ENCODE peak calls at places on chromosomes 4 and X, in six cellular contexts. One of them, this sample, is unnamed. For H3K4me1, the result is how much of the 10 kb centered on the place peaks cover.

GRCh38 chr4:153555730-153556440 is 89.7 kb downstream of the TMEM131L start:
- DNase-seq in naive thymus-derived CD4-positive, alpha-beta T cell: no peak
- DNase-seq in right lobe of liver: peak
- DNase-seq in iPS DF 6.9: no peak
- DNase-seq in transverse colon: peak
- DNase-seq in uterus: peak
- DNase-seq in this sample: no peak

GRCh38 chrX:71859637-71860036 is 51.0 kb upstream of the NHSL2 start:
- DNase-seq in naive thymus-derived CD4-positive, alpha-beta T cell: peak
- DNase-seq in right lobe of liver: no peak
- DNase-seq in iPS DF 6.9: no peak
- DNase-seq in transverse colon: no peak
- DNase-seq in uterus: no peak
- DNase-seq in this sample: peak

GRCh38 chr4:27094785-27095184 is 234.1 kb downstream of the STIM2 start:
- DNase-seq in naive thymus-derived CD4-positive, alpha-beta T cell: no peak
- DNase-seq in right lobe of liver: no peak
- DNase-seq in iPS DF 6.9: no peak
- DNase-seq in transverse colon: no peak
- DNase-seq in uterus: no peak
- DNase-seq in this sample: no peak

GRCh38 chrX:43505759-43506158 is 150.3 kb upstream of the MAOA start:
- DNase-seq in naive thymus-derived CD4-positive, alpha-beta T cell: no peak
- DNase-seq in right lobe of liver: no peak
- DNase-seq in iPS DF 6.9: no peak
- DNase-seq in transverse colon: no peak
- DNase-seq in uterus: no peak
- DNase-seq in this sample: no peak

GRCh38 chrX:113124693-113125092 is 284.1 kb upstream of the AMOT start:
- DNase-seq in naive thymus-derived CD4-positive, alpha-beta T cell: no peak
- DNase-seq in right lobe of liver: no peak
- DNase-seq in iPS DF 6.9: no peak
- DNase-seq in transverse colon: no peak
- DNase-seq in uterus: no peak
- DNase-seq in this sample: no peak

GRCh38 chrX:100208076-100208475 is 202.0 kb downstream of the PCDH19 start:
- DNase-seq in naive thymus-derived CD4-positive, alpha-beta T cell: no peak
- DNase-seq in right lobe of liver: no peak
- DNase-seq in iPS DF 6.9: no peak
- DNase-seq in transverse colon: no peak
- DNase-seq in uterus: no peak
- DNase-seq in this sample: no peak

GRCh38 chr4:8847764-8848163 is 23.9 kb downstream of the HMX1 start:
- DNase-seq in naive thymus-derived CD4-positive, alpha-beta T cell: no peak
- DNase-seq in right lobe of liver: peak
- DNase-seq in iPS DF 6.9: no peak
- DNase-seq in transverse colon: peak
- DNase-seq in uterus: no peak
- DNase-seq in this sample: no peak

GRCh38 chr4:48033825-48034413 is 17.3 kb downstream of the NIPAL1 start:
- DNase-seq in naive thymus-derived CD4-positive, alpha-beta T cell: no peak
- DNase-seq in right lobe of liver: no peak
- DNase-seq in iPS DF 6.9: no peak
- DNase-seq in transverse colon: peak
- DNase-seq in uterus: no peak
- DNase-seq in this sample: peak

GRCh38 chrX:108557594-108557993 is 118.0 kb downstream of the COL4A5 start:
- DNase-seq in naive thymus-derived CD4-positive, alpha-beta T cell: no peak
- DNase-seq in right lobe of liver: no peak
- DNase-seq in iPS DF 6.9: no peak
- DNase-seq in transverse colon: no peak
- DNase-seq in uterus: no peak
- DNase-seq in this sample: no peak

GRCh38 chr4:143473334-143474126 is 40.0 kb upstream of the SMARCA5 start:
- DNase-seq in naive thymus-derived CD4-positive, alpha-beta T cell: no peak
- DNase-seq in right lobe of liver: no peak
- DNase-seq in iPS DF 6.9: no peak
- DNase-seq in transverse colon: no peak
- DNase-seq in uterus: no peak
- DNase-seq in this sample: no peak

GRCh38 chr4:106986486-106986885 is 49.6 kb downstream of the DKK2 start:
- DNase-seq in naive thymus-derived CD4-positive, alpha-beta T cell: no peak
- DNase-seq in right lobe of liver: no peak
- DNase-seq in iPS DF 6.9: no peak
- DNase-seq in transverse colon: no peak
- DNase-seq in uterus: no peak
- DNase-seq in this sample: no peak

GRCh38 chr4:127686656-127687055 is 43.5 kb upstream of the SLC25A31 start:
- DNase-seq in naive thymus-derived CD4-positive, alpha-beta T cell: no peak
- DNase-seq in right lobe of liver: no peak
- DNase-seq in iPS DF 6.9: no peak
- DNase-seq in transverse colon: no peak
- DNase-seq in uterus: no peak
- DNase-seq in this sample: no peak

GRCh38 chr4:126451237-126451885 is 1136.6 kb downstream of the FAT4 start:
- DNase-seq in naive thymus-derived CD4-positive, alpha-beta T cell: no peak
- DNase-seq in right lobe of liver: no peak
- DNase-seq in iPS DF 6.9: no peak
- DNase-seq in transverse colon: no peak
- DNase-seq in uterus: no peak
- DNase-seq in this sample: no peak

GRCh38 chr4:55124337-55125076 is 888 bp downstream of the KDR start:
- DNase-seq in naive thymus-derived CD4-positive, alpha-beta T cell: no peak
- DNase-seq in right lobe of liver: no peak
- DNase-seq in iPS DF 6.9: no peak
- DNase-seq in transverse colon: no peak
- DNase-seq in uterus: no peak
- DNase-seq in this sample: no peak

GRCh38 chr4:123600426-123600825 is 203.8 kb downstream of the SPRY1 start:
- DNase-seq in naive thymus-derived CD4-positive, alpha-beta T cell: no peak
- DNase-seq in right lobe of liver: no peak
- DNase-seq in iPS DF 6.9: no peak
- DNase-seq in transverse colon: no peak
- DNase-seq in uterus: no peak
- DNase-seq in this sample: no peak

GRCh38 chrX:99800016-99800415 is 610.1 kb downstream of the PCDH19 start:
- DNase-seq in naive thymus-derived CD4-positive, alpha-beta T cell: no peak
- DNase-seq in right lobe of liver: no peak
- DNase-seq in iPS DF 6.9: no peak
- DNase-seq in transverse colon: no peak
- DNase-seq in uterus: no peak
- DNase-seq in this sample: no peak

GRCh38 chrX:80578518-80579105 is 158.4 kb downstream of the TENT5D start:
- DNase-seq in naive thymus-derived CD4-positive, alpha-beta T cell: no peak
- DNase-seq in right lobe of liver: no peak
- DNase-seq in iPS DF 6.9: peak
- DNase-seq in transverse colon: no peak
- DNase-seq in uterus: no peak
- DNase-seq in this sample: no peak

GRCh38 chrX:151702021-151702714 is 6.9 kb downstream of the PRRG3 start:
- DNase-seq in naive thymus-derived CD4-positive, alpha-beta T cell: no peak
- DNase-seq in right lobe of liver: no peak
- DNase-seq in iPS DF 6.9: no peak
- DNase-seq in transverse colon: no peak
- DNase-seq in uterus: no peak
- DNase-seq in this sample: no peak

GRCh38 chrX:35682481-35682880 is 115.7 kb upstream of the MAGEB16 start:
- DNase-seq in naive thymus-derived CD4-positive, alpha-beta T cell: no peak
- DNase-seq in right lobe of liver: no peak
- DNase-seq in iPS DF 6.9: no peak
- DNase-seq in transverse colon: no peak
- DNase-seq in uterus: no peak
- DNase-seq in this sample: no peak

GRCh38 chr4:140291259-140291658 is 82.2 kb upstream of the SCOC start:
- DNase-seq in naive thymus-derived CD4-positive, alpha-beta T cell: no peak
- DNase-seq in right lobe of liver: no peak
- DNase-seq in iPS DF 6.9: no peak
- DNase-seq in transverse colon: no peak
- DNase-seq in uterus: no peak
- DNase-seq in this sample: no peak

GRCh38 chr4:156294577-156294976 is 340.9 kb upstream of the CTSO start:
- DNase-seq in naive thymus-derived CD4-positive, alpha-beta T cell: no peak
- DNase-seq in right lobe of liver: no peak
- DNase-seq in iPS DF 6.9: peak
- DNase-seq in transverse colon: no peak
- DNase-seq in uterus: no peak
- DNase-seq in this sample: no peak

GRCh38 chrX:6238576-6238975 is 9.9 kb upstream of the NLGN4X start:
- DNase-seq in naive thymus-derived CD4-positive, alpha-beta T cell: no peak
- DNase-seq in right lobe of liver: no peak
- DNase-seq in iPS DF 6.9: no peak
- DNase-seq in transverse colon: no peak
- DNase-seq in uterus: no peak
- DNase-seq in this sample: no peak

GRCh38 chrX:134144231-134144630 is 92.8 kb upstream of the CCDC160 start:
- DNase-seq in naive thymus-derived CD4-positive, alpha-beta T cell: no peak
- DNase-seq in right lobe of liver: no peak
- DNase-seq in iPS DF 6.9: no peak
- DNase-seq in transverse colon: no peak
- DNase-seq in uterus: no peak
- DNase-seq in this sample: no peak

GRCh38 chrX:22247169-22247568 is 25.5 kb upstream of the CBLL2 start:
- DNase-seq in naive thymus-derived CD4-positive, alpha-beta T cell: no peak
- DNase-seq in right lobe of liver: no peak
- DNase-seq in iPS DF 6.9: no peak
- DNase-seq in transverse colon: no peak
- DNase-seq in uterus: no peak
- DNase-seq in this sample: no peak

GRCh38 chr4:13371050-13371449 is 113.1 kb downstream of the RAB28 start:
- DNase-seq in naive thymus-derived CD4-positive, alpha-beta T cell: no peak
- DNase-seq in right lobe of liver: no peak
- DNase-seq in iPS DF 6.9: no peak
- DNase-seq in transverse colon: no peak
- DNase-seq in uterus: no peak
- DNase-seq in this sample: no peak

GRCh38 chr4:183797445-183798248 is 107.5 kb upstream of the STOX2 start:
- DNase-seq in naive thymus-derived CD4-positive, alpha-beta T cell: no peak
- DNase-seq in right lobe of liver: peak
- DNase-seq in iPS DF 6.9: no peak
- DNase-seq in transverse colon: peak
- DNase-seq in uterus: no peak
- DNase-seq in this sample: no peak

GRCh38 chr4:2834001-2834921 is 9.4 kb upstream of the ADD1 start:
- DNase-seq in naive thymus-derived CD4-positive, alpha-beta T cell: no peak
- DNase-seq in right lobe of liver: no peak
- DNase-seq in iPS DF 6.9: no peak
- DNase-seq in transverse colon: peak
- DNase-seq in uterus: no peak
- DNase-seq in this sample: no peak
- H3K4me1 ChIP-seq in naive thymus-derived CD4-positive, alpha-beta T cell: under half
- H3K4me1 ChIP-seq in right lobe of liver: under half
- H3K4me1 ChIP-seq in iPS DF 6.9: under half
- H3K4me1 ChIP-seq in transverse colon: under half
- H3K4me1 ChIP-seq in uterus: under half
- H3K4me1 ChIP-seq in this sample: under half

GRCh38 chrX:9019151-9019550 is 14.8 kb downstream of the FAM9B start:
- DNase-seq in naive thymus-derived CD4-positive, alpha-beta T cell: no peak
- DNase-seq in right lobe of liver: no peak
- DNase-seq in iPS DF 6.9: no peak
- DNase-seq in transverse colon: no peak
- DNase-seq in uterus: no peak
- DNase-seq in this sample: no peak

DNA sequence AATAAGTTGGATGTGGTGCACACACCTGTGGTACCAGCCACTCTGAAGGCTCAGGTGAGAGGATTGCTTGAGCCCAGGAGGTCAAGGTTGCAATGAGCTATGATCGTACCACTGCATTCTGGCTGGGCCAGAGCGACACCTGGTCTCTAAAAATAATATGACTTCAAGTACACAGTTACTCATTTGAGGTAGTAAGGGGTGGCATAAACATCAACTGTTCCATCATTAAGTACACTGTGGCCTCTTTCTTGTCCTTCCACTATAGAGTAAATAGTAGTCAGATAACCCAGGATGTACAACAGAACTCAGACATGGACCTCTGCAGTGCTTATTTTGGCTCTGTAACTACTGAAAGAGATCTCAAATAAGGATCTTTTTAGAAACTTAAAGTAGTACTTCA is 10.6 kb downstream of the FAM9B start:
- DNase-seq in naive thymus-derived CD4-positive, alpha-beta T cell: no peak
- DNase-seq in right lobe of liver: no peak
- DNase-seq in iPS DF 6.9: no peak
- DNase-seq in transverse colon: no peak
- DNase-seq in uterus: no peak
- DNase-seq in this sample: no peak
- H3K27ac ChIP-seq in naive thymus-derived CD4-positive, alpha-beta T cell: no peak
- H3K27ac ChIP-seq in right lobe of liver: no peak
- H3K27ac ChIP-seq in iPS DF 6.9: no peak
- H3K27ac ChIP-seq in transverse colon: no peak
- H3K27ac ChIP-seq in uterus: no peak
- H3K27ac ChIP-seq in this sample: no peak

DNA sequence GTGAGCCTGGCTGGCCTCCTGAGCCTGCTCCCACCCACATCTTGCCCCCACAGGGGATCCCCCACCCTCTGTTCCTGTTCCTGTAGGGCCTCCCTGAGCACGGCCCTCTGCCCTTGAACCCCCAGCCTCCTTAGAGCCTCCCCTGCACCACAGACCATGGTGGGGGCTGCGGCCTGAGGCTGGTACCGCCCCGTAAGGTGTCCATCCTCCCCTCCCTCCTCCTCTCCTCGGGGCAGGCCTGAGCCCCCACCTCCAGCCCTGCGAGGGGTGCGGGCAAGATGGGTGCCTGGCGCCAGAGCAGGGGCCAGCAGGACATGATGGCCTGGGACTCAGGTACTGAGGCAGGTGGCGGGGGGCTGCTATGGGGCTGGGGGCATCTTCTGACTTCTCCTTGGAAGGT is 28.4 kb upstream of the FGFR3 start:
- DNase-seq in naive thymus-derived CD4-positive, alpha-beta T cell: no peak
- DNase-seq in right lobe of liver: no peak
- DNase-seq in iPS DF 6.9: no peak
- DNase-seq in transverse colon: no peak
- DNase-seq in uterus: no peak
- DNase-seq in this sample: no peak
- H3K4me1 ChIP-seq in naive thymus-derived CD4-positive, alpha-beta T cell: under half
- H3K4me1 ChIP-seq in right lobe of liver: under half
- H3K4me1 ChIP-seq in iPS DF 6.9: under half
- H3K4me1 ChIP-seq in transverse colon: under half
- H3K4me1 ChIP-seq in uterus: under half
- H3K4me1 ChIP-seq in this sample: under half

GRCh38 chr4:38674206-38675144 is 10.5 kb downstream of the KLF3 start:
- DNase-seq in naive thymus-derived CD4-positive, alpha-beta T cell: no peak
- DNase-seq in right lobe of liver: no peak
- DNase-seq in iPS DF 6.9: no peak
- DNase-seq in transverse colon: no peak
- DNase-seq in uterus: no peak
- DNase-seq in this sample: no peak
- H3K27ac ChIP-seq in naive thymus-derived CD4-positive, alpha-beta T cell: peak
- H3K27ac ChIP-seq in right lobe of liver: peak
- H3K27ac ChIP-seq in iPS DF 6.9: no peak
- H3K27ac ChIP-seq in transverse colon: peak
- H3K27ac ChIP-seq in uterus: peak
- H3K27ac ChIP-seq in this sample: peak

GRCh38 chr4:1213336-1213995 is 35.5 kb downstream of the CTBP1 start:
- DNase-seq in naive thymus-derived CD4-positive, alpha-beta T cell: no peak
- DNase-seq in right lobe of liver: no peak
- DNase-seq in iPS DF 6.9: no peak
- DNase-seq in transverse colon: no peak
- DNase-seq in uterus: no peak
- DNase-seq in this sample: no peak
- H3K4me1 ChIP-seq in naive thymus-derived CD4-positive, alpha-beta T cell: under half
- H3K4me1 ChIP-seq in right lobe of liver: under half
- H3K4me1 ChIP-seq in iPS DF 6.9: under half
- H3K4me1 ChIP-seq in transverse colon: under half
- H3K4me1 ChIP-seq in uterus: half or more
- H3K4me1 ChIP-seq in this sample: under half